ENCODE peak calls at places on chromosomes 2 and 18, in ten cellular contexts. A is bronchial epithelial cell, Y is ovary, D is colonic mucosa, Z is HFF-Myc, X is body of pancreas, V is sigmoid colon, Q is mucosa of descending colon, P is thoracic aorta, L is Peyer's patch. I is an unnamed sample.

GRCh38 chr18:60978338-60978737 is 354.9 kb upstream of the CDH20 start:
- DNase-seq in Y (no peak), P (no peak), Q (no peak), D (no peak), V (no peak), L (no peak), X (no peak), Z (no peak), A (peak), I (no peak)

GRCh38 chr2:12762337-12762736 is 45.6 kb downstream of the TRIB2 start:
- DNase-seq in A (no peak), Z (no peak), V (no peak), P (no peak), D (no peak), Q (no peak), X (no peak), Y (no peak), L (no peak), I (no peak)

GRCh38 chr2:233464531-233465240 is 101.9 kb downstream of the USP40 start:
- DNase-seq in D (no peak), V (peak), X (no peak), Z (no peak), A (peak), Y (no peak), Q (no peak), P (no peak), L (peak), I (no peak)

GRCh38 chr2:654896-655295 is 22.3 kb downstream of the TMEM18 start:
- DNase-seq in Y (no peak), D (no peak), V (no peak), L (no peak), Q (no peak), Z (no peak), X (no peak), P (no peak), A (no peak), I (no peak)

GRCh38 chr18:76963951-76964350 is 141.6 kb downstream of the ZNF236 start:
- DNase-seq in X (no peak), Z (no peak), Y (no peak), P (no peak), Q (no peak), L (no peak), D (no peak), A (no peak), V (no peak), I (no peak)

GRCh38 chr2:61247204-61247812 is 85.3 kb downstream of the C2orf74 start:
- DNase-seq in Q (no peak), L (no peak), P (no peak), A (peak), D (no peak), X (no peak), Y (no peak), Z (peak), V (no peak), I (no peak)

GRCh38 chr18:13893418-13893760 is 21.9 kb downstream of the MC2R start:
- DNase-seq in Q (no peak), V (no peak), X (no peak), P (no peak), Y (no peak), L (no peak), D (no peak), Z (no peak), A (no peak), I (no peak)

GRCh38 chr2:120825370-120826259 is 89.9 kb downstream of the GLI2 start:
- DNase-seq in A (peak), Z (peak), D (peak), P (no peak), X (no peak), V (peak), L (peak), Q (peak), Y (peak), I (no peak)

GRCh38 chr2:46241344-46241743 is 55.9 kb upstream of the EPAS1 start:
- DNase-seq in Z (no peak), P (no peak), D (no peak), Y (no peak), V (no peak), Q (no peak), L (no peak), X (no peak), A (peak), I (no peak)

GRCh38 chr2:238256594-238257104 is 16.8 kb upstream of the HES6 start:
- DNase-seq in Q (peak), P (no peak), D (peak), L (peak), V (peak), Z (peak), A (peak), X (peak), Y (no peak), I (peak)

GRCh38 chr2:73297151-73297559 is 3.8 kb upstream of the EGR4 start:
- DNase-seq in L (no peak), Y (no peak), Q (no peak), D (no peak), X (no peak), A (no peak), Z (no peak), V (no peak), P (no peak), I (no peak)

GRCh38 chr2:11582526-11583202 is 48.8 kb downstream of the GREB1 start:
- DNase-seq in L (peak), V (peak), D (peak), A (peak), Z (peak), X (peak), P (no peak), Q (no peak), Y (peak), I (peak)

DNA sequence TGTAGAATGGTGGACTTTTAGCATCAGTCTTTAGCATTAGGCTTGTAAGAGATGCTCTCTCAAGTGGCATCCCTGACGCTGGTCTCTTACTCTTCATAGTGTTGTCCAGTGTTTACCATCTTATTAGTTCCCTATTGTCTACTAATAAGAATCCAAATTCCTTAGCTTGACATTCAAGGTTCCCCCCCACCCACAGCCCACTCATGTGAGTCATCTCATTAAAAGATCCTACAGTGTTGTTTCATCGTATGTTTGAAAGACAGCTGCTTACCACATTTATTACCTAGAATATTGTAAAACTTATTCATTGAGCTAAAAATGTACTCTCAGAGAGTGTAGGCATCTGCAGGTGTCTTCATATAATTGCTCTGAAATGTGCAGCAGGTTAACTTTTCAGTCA is 28.5 kb downstream of the EIF5B start:
- DNase-seq in X (no peak), Q (no peak), D (no peak), P (no peak), L (no peak), Y (no peak), Z (no peak), V (no peak), A (no peak), I (no peak)
- TF ChIP-seq CTCF in X (no peak), Q (no peak), D (no peak), P (no peak), L (no peak), Y (no peak), Z (no peak), V (no peak), A (no peak), I (no peak)

GRCh38 chr18:74356959-74357358 is 41.3 kb downstream of the C18orf63 start:
- DNase-seq in Y (no peak), Q (no peak), A (no peak), P (no peak), Z (no peak), V (no peak), X (no peak), L (no peak), D (no peak), I (no peak)

GRCh38 chr18:74351354-74351753 is 35.7 kb downstream of the C18orf63 start:
- DNase-seq in Z (no peak), P (no peak), D (no peak), A (peak), X (no peak), L (no peak), Y (no peak), V (no peak), Q (no peak), I (no peak)

GRCh38 chr18:74353169-74353775 is 37.6 kb downstream of the C18orf63 start:
- DNase-seq in P (peak), Q (no peak), Y (peak), L (no peak), D (peak), A (peak), V (peak), X (peak), Z (peak), I (no peak)
- TF ChIP-seq CTCF in P (peak), Q (peak), Y (no peak), L (no peak), D (peak), A (peak), V (peak), X (peak), Z (peak), I (peak)

GRCh38 chr18:12048827-12049175 is 44.8 kb upstream of the ANKRD62 start:
- DNase-seq in Z (no peak), L (no peak), V (no peak), Y (no peak), P (no peak), X (no peak), D (no peak), A (peak), Q (no peak), I (no peak)

GRCh38 chr18:12046751-12047335 is 46.8 kb upstream of the ANKRD62 start:
- DNase-seq in Y (no peak), L (no peak), Q (no peak), X (no peak), D (peak), P (no peak), A (no peak), V (no peak), Z (no peak), I (no peak)

GRCh38 chr18:12046046-12046750 is 47.4 kb upstream of the ANKRD62 start:
- DNase-seq in Q (no peak), L (no peak), Z (no peak), D (peak), P (no peak), X (no peak), A (no peak), V (no peak), Y (no peak), I (no peak)

GRCh38 chr18:12049983-12050811 is 43.4 kb upstream of the ANKRD62 start:
- DNase-seq in Q (no peak), L (no peak), D (no peak), Z (no peak), Y (peak), V (no peak), X (no peak), A (no peak), P (no peak), I (no peak)

DNA sequence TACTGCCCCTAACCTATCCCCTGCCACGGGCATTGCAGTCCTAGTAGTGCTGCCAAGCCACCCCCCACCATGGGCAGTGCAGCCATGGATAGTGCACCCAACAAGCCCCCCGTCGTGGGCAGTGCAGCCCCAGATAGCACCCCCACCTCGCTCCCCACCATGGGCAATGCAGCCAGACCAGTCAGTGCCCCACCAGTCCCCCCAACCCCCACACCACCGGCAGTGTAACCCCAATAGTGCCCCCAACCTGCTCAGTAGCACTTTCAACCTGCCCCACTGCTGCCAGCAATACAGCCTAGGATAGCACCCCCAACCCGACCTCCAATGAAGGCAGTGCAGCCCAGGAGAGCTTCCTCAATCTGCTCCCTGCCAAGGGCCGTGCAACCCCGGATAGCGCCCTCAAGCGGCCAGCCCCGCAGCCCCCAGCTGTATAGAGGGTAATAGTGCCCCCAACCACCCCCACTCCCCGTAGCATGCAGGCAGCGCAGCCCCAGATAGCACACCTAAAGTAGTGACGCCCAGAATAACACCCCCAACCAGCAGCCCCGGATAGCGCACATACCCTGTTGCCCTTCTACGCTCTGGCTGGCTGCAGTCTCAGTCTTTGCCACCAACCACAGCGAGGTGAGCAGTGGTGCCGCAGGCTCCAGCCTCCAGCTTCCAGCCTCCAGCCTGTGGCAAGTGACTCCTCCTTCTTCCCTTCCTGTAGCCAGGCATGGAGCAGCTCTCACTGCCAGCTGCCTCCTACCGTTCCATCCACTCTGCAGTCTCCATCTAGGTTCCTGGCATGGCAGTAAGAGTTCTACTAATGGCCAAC is 45.4 kb upstream of the ANKRD62 start:
- DNase-seq in L (no peak), V (no peak), Y (no peak), P (no peak), D (no peak), X (no peak), A (no peak), Q (no peak), Z (no peak), I (no peak)
- TF ChIP-seq CTCF in L (no peak), V (no peak), Y (no peak), P (no peak), D (no peak), X (no peak), A (no peak), Q (no peak), Z (no peak), I (no peak)

GRCh38 chr2:10160226-10160955 is 37.9 kb downstream of the RRM2 start:
- DNase-seq in D (no peak), P (no peak), X (no peak), V (no peak), Z (no peak), Q (no peak), A (no peak), L (no peak), Y (no peak), I (no peak)
- TF ChIP-seq CTCF in D (no peak), P (no peak), X (no peak), V (no peak), Z (no peak), Q (no peak), A (no peak), L (no peak), Y (no peak), I (no peak)

GRCh38 chr18:23503038-23503966 is at the start of gene RMC1:
- DNase-seq in D (peak), L (peak), Z (peak), Q (peak), X (peak), Y (peak), A (peak), P (peak), V (peak), I (peak)
- TF ChIP-seq CTCF in D (no peak), L (no peak), Z (no peak), Q (no peak), X (peak), Y (peak), A (peak), P (no peak), V (no peak), I (no peak)

GRCh38 chr2:201707753-201708152 is 9.3 kb upstream of the MPP4 start:
- DNase-seq in X (no peak), Z (no peak), Y (no peak), P (no peak), L (no peak), Q (no peak), V (no peak), D (no peak), A (peak), I (no peak)
- TF ChIP-seq CTCF in X (no peak), Z (peak), Y (no peak), P (peak), L (no peak), Q (no peak), V (no peak), D (no peak), A (no peak), I (no peak)

GRCh38 chr2:201781583-201782051 is 884 bp upstream of the ALS2 start:
- DNase-seq in Q (no peak), X (peak), A (no peak), V (peak), L (no peak), Z (no peak), D (peak), Y (peak), P (no peak), I (no peak)
- TF ChIP-seq CTCF in Q (no peak), X (no peak), A (no peak), V (no peak), L (no peak), Z (no peak), D (no peak), Y (no peak), P (no peak), I (no peak)